ENCODE peak calls at places on chromosomes 7 and 10, in eight cellular contexts. I is activated naive CD4-positive, alpha-beta T cell; G is midbrain; Y is HuH-7; J is PC-3; U is osteocyte; T is tibial nerve; X is stimulated activated CD4-positive, alpha-beta T cell treated with anti-CD3 and anti-CD28 coated beads, Interleukin-15, amount 100 ng/mL, for 1 hour. C is an unnamed sample.
A peak's percentile ranks its signal among the peaks of the same experiment; 100 is the strongest.

GRCh38 chr10:124744047-124744687 is at the start of gene FAM53B:
- DNase-seq in T (peak; percentile 70), J (peak; percentile 77), Y (peak; percentile 87), I (peak; percentile 77), X (peak; percentile 77), U (peak; percentile 92), G (peak; percentile 85), C (no peak)

GRCh38 chr7:26199301-26200112 is 1.0 kb downstream of the HNRNPA2B1 start:
- DNase-seq in G (peak; percentile 85), J (no peak), X (peak; percentile 44), I (peak; percentile 59), T (peak; percentile 44), U (no peak), Y (no peak), C (peak; percentile 79)

GRCh38 chr7:127348247-127348631 is 44.3 kb downstream of the ZNF800 start:
- DNase-seq in U (no peak), X (no peak), G (no peak), Y (no peak), I (no peak), J (no peak), T (no peak), C (no peak)

GRCh38 chr7:152081088-152081487 is 55.6 kb downstream of the GALNT11 start:
- DNase-seq in G (no peak), U (no peak), I (no peak), Y (peak; percentile 56), X (no peak), J (peak; percentile 1), T (no peak), C (no peak)

GRCh38 chr7:2173184-2173827 is 59.4 kb downstream of the MAD1L1 start:
- DNase-seq in U (no peak), J (no peak), X (no peak), Y (no peak), T (no peak), I (no peak), G (no peak), C (no peak)

GRCh38 chr7:25361863-25362262 is 133.6 kb upstream of the NPVF start:
- DNase-seq in J (no peak), G (no peak), X (no peak), I (no peak), U (no peak), Y (no peak), T (no peak), C (no peak)

GRCh38 chr7:50640779-50641178 is 75.6 kb upstream of the DDC start:
- DNase-seq in I (no peak), Y (no peak), T (no peak), G (peak; percentile 46), U (no peak), J (no peak), X (no peak), C (no peak)

GRCh38 chr10:102869290-102870198 is at the start of gene AS3MT:
- DNase-seq in Y (peak; percentile 70), G (no peak), J (peak; percentile 23), U (peak; percentile 87), X (no peak), I (no peak), T (no peak), C (no peak)

GRCh38 chr7:110569486-110569885 is 521.4 kb upstream of the LRRN3 start:
- DNase-seq in X (no peak), J (no peak), I (no peak), T (no peak), G (no peak), U (no peak), Y (no peak), C (no peak)

GRCh38 chr10:15485684-15486316 is 114.7 kb upstream of the FAM171A1 start:
- DNase-seq in G (no peak), I (no peak), T (no peak), J (no peak), Y (no peak), X (no peak), U (no peak), C (no peak)

GRCh38 chr10:70925377-70926214 is 37.2 kb upstream of the PCBD1 start:
- DNase-seq in X (peak; percentile 46), I (peak; percentile 37), T (no peak), J (peak; percentile 75), Y (peak; percentile 68), G (peak; percentile 49), U (no peak), C (peak; percentile 2)

GRCh38 chr10:119834188-119834587 is 38.5 kb downstream of the MCMBP start:
- DNase-seq in T (no peak), G (no peak), J (peak; percentile 79), U (no peak), Y (no peak), I (no peak), X (no peak), C (no peak)

GRCh38 chr10:88125766-88126165 is 262.3 kb downstream of the PTEN start:
- DNase-seq in X (no peak), G (no peak), U (no peak), I (no peak), T (no peak), Y (no peak), J (no peak), C (no peak)

GRCh38 chr10:44036425-44036824 is 348.5 kb downstream of the CXCL12 start:
- DNase-seq in I (no peak), Y (no peak), G (no peak), J (no peak), U (no peak), T (no peak), X (no peak), C (no peak)

GRCh38 chr7:149109969-149110368 is 16.2 kb downstream of the ZNF425 start:
- DNase-seq in Y (no peak), T (no peak), G (no peak), I (no peak), X (no peak), U (no peak), J (no peak), C (no peak)

GRCh38 chr10:116080553-116080952 is 192.5 kb downstream of the GFRA1 start:
- DNase-seq in T (no peak), I (no peak), U (no peak), X (no peak), Y (no peak), J (peak; percentile 8), G (no peak), C (no peak)

GRCh38 chr7:51069411-51070083 is 247.1 kb downstream of the COBL start:
- DNase-seq in I (no peak), Y (no peak), T (no peak), U (no peak), G (no peak), X (no peak), J (peak; percentile 96), C (no peak)